ENCODE peak calls at places on chromosome 9, in eight cellular contexts. J is uterus, C is transverse colon, K is H1, S is esophagus squamous epithelium, F is IMR-90, N is heart left ventricle, Q is vagina. A is an unnamed sample.
A peak's percentile ranks its signal among the peaks of the same experiment; 100 is the strongest.

GRCh38 chr9:105757496-105758251 is 63.3 kb downstream of the TMEM38B start:
- DNase-seq in J (no peak), C (no peak), K (no peak), S (no peak), F (no peak), N (no peak), Q (no peak), A (no peak)

GRCh38 chr9:36207016-36207415 is 16.3 kb downstream of the CLTA start:
- DNase-seq in J (no peak), C (no peak), K (no peak), S (no peak), F (peak; percentile 63), N (no peak), Q (no peak), A (no peak)

GRCh38 chr9:75046725-75047345 is 18.7 kb upstream of the CARNMT1 start:
- DNase-seq in J (no peak), C (no peak), K (no peak), S (no peak), F (no peak), N (no peak), Q (no peak), A (no peak)

GRCh38 chr9:128078504-128079434 is 10.7 kb downstream of the SLC25A25 start:
- DNase-seq in J (no peak), C (peak; percentile 62), K (no peak), S (no peak), F (peak; percentile 63), N (no peak), Q (no peak), A (no peak)

GRCh38 chr9:125189011-125189360 is 617 bp downstream of the PPP6C start:
- DNase-seq in J (no peak), C (peak; percentile 37), K (no peak), S (no peak), F (no peak), N (no peak), Q (no peak), A (peak; percentile 91)

GRCh38 chr9:123080444-123080843 is 47.0 kb downstream of the GPR21 start:
- DNase-seq in J (no peak), C (no peak), K (no peak), S (no peak), F (no peak), N (no peak), Q (no peak), A (no peak)

GRCh38 chr9:83526901-83527300 is 11.3 kb downstream of the FRMD3 start:
- DNase-seq in J (no peak), C (no peak), K (no peak), S (no peak), F (no peak), N (no peak), Q (no peak), A (no peak)

GRCh38 chr9:26058111-26058895 is 380.1 kb upstream of the TUSC1 start:
- DNase-seq in J (no peak), C (no peak), K (no peak), S (no peak), F (no peak), N (no peak), Q (no peak), A (no peak)

GRCh38 chr9:36939655-36940578 is 94.2 kb downstream of the PAX5 start:
- DNase-seq in J (no peak), C (no peak), K (no peak), S (no peak), F (no peak), N (no peak), Q (no peak), A (no peak)

GRCh38 chr9:34443976-34444375 is 14.4 kb downstream of the FAM219A start:
- DNase-seq in J (no peak), C (no peak), K (no peak), S (no peak), F (no peak), N (no peak), Q (no peak), A (no peak)

GRCh38 chr9:81492710-81493447 is 196.5 kb downstream of the TLE1 start:
- DNase-seq in J (no peak), C (no peak), K (no peak), S (no peak), F (peak; percentile 100), N (no peak), Q (no peak), A (no peak)

GRCh38 chr9:36855443-36856315 is 178.4 kb downstream of the PAX5 start:
- DNase-seq in J (no peak), C (peak; percentile 18), K (peak; percentile 76), S (no peak), F (no peak), N (no peak), Q (no peak), A (no peak)

GRCh38 chr9:113524460-113524859 is 60.9 kb downstream of the RGS3 start:
- DNase-seq in J (no peak), C (peak; percentile 76), K (no peak), S (no peak), F (no peak), N (no peak), Q (no peak), A (peak; percentile 67)
- H3K27ac ChIP-seq in J (no peak overlapping the region), C (peak overlapping the region; percentile 87), K (no peak overlapping the region), S (peak overlapping the region; percentile 80), F (no peak overlapping the region), N (peak overlapping the region; percentile 49), Q (peak overlapping the region; percentile 66), A (peak overlapping the region; percentile 71)

GRCh38 chr9:129181246-129181645 is 3.2 kb upstream of the IER5L start:
- DNase-seq in J (no peak), C (no peak), K (no peak), S (no peak), F (no peak), N (no peak), Q (no peak), A (no peak)

GRCh38 chr9:129183495-129184308 is 5.6 kb upstream of the IER5L start:
- DNase-seq in J (no peak), C (peak; percentile 60), K (no peak), S (no peak), F (peak; percentile 21), N (no peak), Q (no peak), A (no peak)

GRCh38 chr9:129182122-129182521 is 4.1 kb upstream of the IER5L start:
- DNase-seq in J (no peak), C (no peak), K (no peak), S (no peak), F (no peak), N (no peak), Q (no peak), A (no peak)

GRCh38 chr9:129184743-129185142 is 6.7 kb upstream of the IER5L start:
- DNase-seq in J (no peak), C (no peak), K (no peak), S (no peak), F (no peak), N (no peak), Q (no peak), A (no peak)

DNA sequence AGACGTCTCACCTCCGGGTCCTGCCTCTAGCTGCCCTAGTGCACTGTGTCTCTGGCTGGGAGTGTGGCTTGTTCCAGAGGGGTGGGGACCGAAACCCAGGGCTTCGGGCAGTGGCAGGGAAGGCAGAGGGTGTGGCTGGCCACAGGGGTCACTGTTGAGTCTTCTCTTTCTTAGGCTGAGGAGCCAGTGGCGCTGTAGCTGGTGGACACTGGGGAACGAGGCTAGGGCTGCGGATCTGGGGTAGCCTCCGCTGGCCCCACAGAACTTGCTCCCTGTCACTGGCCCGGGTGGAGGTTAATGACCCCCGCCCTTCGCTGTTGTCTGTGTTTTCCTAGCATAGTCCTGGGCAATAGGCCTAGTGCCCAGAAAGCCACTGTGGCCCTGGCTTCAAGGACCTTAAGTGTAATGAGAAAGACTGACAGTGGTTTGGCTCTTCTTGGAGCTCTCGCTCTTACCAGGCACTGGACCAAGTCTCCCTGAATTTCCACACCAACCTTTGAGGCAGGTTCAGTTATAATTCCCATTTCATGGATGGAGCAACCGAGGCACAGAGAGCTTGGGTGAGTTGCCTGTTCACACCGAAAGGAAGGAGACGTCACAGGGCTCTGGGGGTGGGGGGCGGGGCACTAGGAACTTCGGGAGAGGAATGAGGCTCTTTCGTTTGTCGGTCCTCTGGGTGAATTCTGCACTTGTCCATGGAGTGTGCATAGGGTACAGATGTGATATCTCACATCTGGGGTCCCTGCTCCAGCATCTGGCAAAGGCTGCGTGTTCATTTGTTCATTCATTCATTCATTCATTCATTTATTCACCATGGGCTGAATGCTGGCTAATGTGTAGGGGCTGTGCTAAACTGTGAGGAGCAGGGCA is 4.8 kb upstream of the IER5L start:
- DNase-seq in J (no peak), C (peak; percentile 53), K (peak; percentile 85), S (no peak), F (no peak), N (peak; percentile 53), Q (no peak), A (no peak)
- H3K36me3 ChIP-seq in J (no peaks in the 10 kb centered on the region), C (no peaks in the 10 kb centered on the region), K (no peaks in the 10 kb centered on the region), S (no peaks in the 10 kb centered on the region), F (no peaks in the 10 kb centered on the region), N (no peaks in the 10 kb centered on the region), Q (no peaks in the 10 kb centered on the region), A (no peaks in the 10 kb centered on the region)

GRCh38 chr9:111895996-111896941 is at the start of gene UGCG:
- DNase-seq in J (peak; percentile 82), C (peak; percentile 92), K (peak; percentile 91), S (peak; percentile 30), F (peak; percentile 90), N (peak; percentile 93), Q (no peak), A (peak; percentile 98)
- TF ChIP-seq POLR2A in J (peak; percentile 97), C (peak; percentile 97), K (peak; percentile 94), S (peak; percentile 99), F (peak; percentile 94), N (peak; percentile 97), Q (peak; percentile 40), A (peak; percentile 80)

GRCh38 chr9:107890921-107891465 is 401.4 kb upstream of the KLF4 start:
- DNase-seq in J (no peak), C (no peak), K (no peak), S (no peak), F (peak; percentile 56), N (no peak), Q (peak; percentile 52), A (no peak)

GRCh38 chr9:107899961-107900330 is 410.4 kb upstream of the KLF4 start:
- DNase-seq in J (no peak), C (no peak), K (no peak), S (no peak), F (no peak), N (no peak), Q (peak; percentile 81), A (no peak)

GRCh38 chr9:107895524-107896001 is 406.0 kb upstream of the KLF4 start:
- DNase-seq in J (no peak), C (no peak), K (no peak), S (no peak), F (peak; percentile 50), N (no peak), Q (no peak), A (no peak)

GRCh38 chr9:107896544-107896943 is 407.0 kb upstream of the KLF4 start:
- DNase-seq in J (no peak), C (no peak), K (no peak), S (no peak), F (no peak), N (no peak), Q (peak; percentile 37), A (no peak)

DNA sequence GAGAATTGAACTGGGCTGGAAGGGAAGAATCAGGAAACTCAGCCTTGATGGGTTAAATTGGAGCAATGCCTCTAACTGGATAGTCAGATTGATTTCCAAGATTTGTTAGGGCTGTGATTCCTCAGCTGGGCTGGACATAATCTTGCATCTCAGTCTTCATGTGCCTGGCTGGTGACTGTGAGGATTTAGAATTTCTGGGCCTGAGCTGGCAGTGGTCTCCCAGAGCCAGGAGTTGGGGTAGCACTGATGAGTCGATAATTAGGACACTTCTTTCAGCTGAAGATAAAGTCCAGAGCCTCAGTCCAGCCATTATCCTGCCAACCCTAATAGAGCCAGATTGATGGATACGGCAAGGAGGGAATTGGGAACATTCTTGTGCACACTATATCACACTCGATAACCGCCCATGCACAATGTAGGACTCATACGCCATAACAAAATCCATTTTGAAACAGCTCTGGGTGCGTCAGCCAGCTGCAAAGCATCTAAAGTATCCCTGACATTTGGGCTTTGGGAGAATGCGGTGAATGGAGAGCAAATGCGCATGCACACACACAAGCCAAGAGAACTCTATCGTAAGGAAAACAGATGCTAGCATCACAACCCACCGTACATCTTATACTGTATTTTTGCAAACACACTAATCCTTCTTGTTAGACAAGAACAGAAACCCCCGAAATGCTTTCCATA is 405.1 kb upstream of the KLF4 start:
- DNase-seq in J (peak; percentile 58), C (no peak), K (no peak), S (no peak), F (peak; percentile 93), N (peak; percentile 32), Q (no peak), A (no peak)
- H3K27ac ChIP-seq in J (peak overlapping the region; percentile 46), C (peak overlapping the region; percentile 56), K (no peak overlapping the region), S (peak overlapping the region; percentile 65), F (peak overlapping the region; percentile 82), N (no peak overlapping the region), Q (no peak overlapping the region), A (no peak overlapping the region)

A was measured in spleen.